ENCODE peak calls at places on chromosomes 12 and 14, in ten cellular contexts. One of them, this sample, is unnamed.

GRCh38 chr14:90617942-90618341 is 198.3 kb downstream of the TTC7B start:
- DNase-seq in A549: no peak
- DNase-seq in CD8-positive, alpha-beta T cell: no peak
- DNase-seq in transverse colon: no peak
- DNase-seq in GM23248: no peak
- DNase-seq in HFF-Myc: no peak
- DNase-seq in lower lobe of right lung: no peak
- DNase-seq in AG10803: no peak
- DNase-seq in HepG2: no peak
- DNase-seq in kidney epithelial cell: no peak
- DNase-seq in this sample: no peak

GRCh38 chr12:50185975-50186663 is 18.9 kb upstream of the CERS5 start:
- DNase-seq in A549: no peak
- DNase-seq in CD8-positive, alpha-beta T cell: no peak
- DNase-seq in transverse colon: no peak
- DNase-seq in GM23248: peak
- DNase-seq in HFF-Myc: no peak
- DNase-seq in lower lobe of right lung: no peak
- DNase-seq in AG10803: peak
- DNase-seq in HepG2: no peak
- DNase-seq in kidney epithelial cell: no peak
- DNase-seq in this sample: no peak

GRCh38 chr12:9244894-9245293 is 36.7 kb upstream of the PZP start:
- DNase-seq in A549: peak
- DNase-seq in CD8-positive, alpha-beta T cell: no peak
- DNase-seq in transverse colon: no peak
- DNase-seq in GM23248: peak
- DNase-seq in HFF-Myc: no peak
- DNase-seq in lower lobe of right lung: no peak
- DNase-seq in AG10803: no peak
- DNase-seq in HepG2: peak
- DNase-seq in kidney epithelial cell: no peak
- DNase-seq in this sample: no peak

GRCh38 chr12:46562625-46563228 is 190.2 kb upstream of the SLC38A2 start:
- DNase-seq in A549: peak
- DNase-seq in CD8-positive, alpha-beta T cell: no peak
- DNase-seq in transverse colon: no peak
- DNase-seq in GM23248: peak
- DNase-seq in HFF-Myc: no peak
- DNase-seq in lower lobe of right lung: no peak
- DNase-seq in AG10803: peak
- DNase-seq in HepG2: peak
- DNase-seq in kidney epithelial cell: peak
- DNase-seq in this sample: peak

GRCh38 chr12:131758016-131758739 is 47.3 kb downstream of the SFSWAP start:
- DNase-seq in A549: no peak
- DNase-seq in CD8-positive, alpha-beta T cell: no peak
- DNase-seq in transverse colon: no peak
- DNase-seq in GM23248: no peak
- DNase-seq in HFF-Myc: no peak
- DNase-seq in lower lobe of right lung: no peak
- DNase-seq in AG10803: no peak
- DNase-seq in HepG2: no peak
- DNase-seq in kidney epithelial cell: no peak
- DNase-seq in this sample: no peak

GRCh38 chr12:109621864-109622485 is 48.4 kb downstream of the MVK start:
- DNase-seq in A549: no peak
- DNase-seq in CD8-positive, alpha-beta T cell: no peak
- DNase-seq in transverse colon: no peak
- DNase-seq in GM23248: no peak
- DNase-seq in HFF-Myc: no peak
- DNase-seq in lower lobe of right lung: no peak
- DNase-seq in AG10803: peak
- DNase-seq in HepG2: no peak
- DNase-seq in kidney epithelial cell: no peak
- DNase-seq in this sample: no peak

GRCh38 chr14:104335176-104335575 is 196.8 kb downstream of the KIF26A start:
- DNase-seq in A549: no peak
- DNase-seq in CD8-positive, alpha-beta T cell: no peak
- DNase-seq in transverse colon: no peak
- DNase-seq in GM23248: no peak
- DNase-seq in HFF-Myc: no peak
- DNase-seq in lower lobe of right lung: no peak
- DNase-seq in AG10803: no peak
- DNase-seq in HepG2: no peak
- DNase-seq in kidney epithelial cell: no peak
- DNase-seq in this sample: no peak

GRCh38 chr12:28899951-28900350 is 249.1 kb upstream of the FAR2 start:
- DNase-seq in A549: no peak
- DNase-seq in CD8-positive, alpha-beta T cell: no peak
- DNase-seq in transverse colon: no peak
- DNase-seq in GM23248: peak
- DNase-seq in HFF-Myc: peak
- DNase-seq in lower lobe of right lung: no peak
- DNase-seq in AG10803: peak
- DNase-seq in HepG2: no peak
- DNase-seq in kidney epithelial cell: peak
- DNase-seq in this sample: peak

GRCh38 chr14:50762001-50762930 is 68.7 kb downstream of the NIN start:
- DNase-seq in A549: no peak
- DNase-seq in CD8-positive, alpha-beta T cell: no peak
- DNase-seq in transverse colon: no peak
- DNase-seq in GM23248: peak
- DNase-seq in HFF-Myc: peak
- DNase-seq in lower lobe of right lung: no peak
- DNase-seq in AG10803: peak
- DNase-seq in HepG2: no peak
- DNase-seq in kidney epithelial cell: no peak
- DNase-seq in this sample: peak

GRCh38 chr14:69427596-69427995 is 29.1 kb downstream of the SLC39A9 start:
- DNase-seq in A549: no peak
- DNase-seq in CD8-positive, alpha-beta T cell: no peak
- DNase-seq in transverse colon: no peak
- DNase-seq in GM23248: no peak
- DNase-seq in HFF-Myc: no peak
- DNase-seq in lower lobe of right lung: no peak
- DNase-seq in AG10803: no peak
- DNase-seq in HepG2: no peak
- DNase-seq in kidney epithelial cell: no peak
- DNase-seq in this sample: no peak

GRCh38 chr12:84954415-84954814 is 41.8 kb upstream of the SLC6A15 start:
- DNase-seq in A549: no peak
- DNase-seq in CD8-positive, alpha-beta T cell: no peak
- DNase-seq in transverse colon: no peak
- DNase-seq in GM23248: no peak
- DNase-seq in HFF-Myc: no peak
- DNase-seq in lower lobe of right lung: no peak
- DNase-seq in AG10803: no peak
- DNase-seq in HepG2: no peak
- DNase-seq in kidney epithelial cell: no peak
- DNase-seq in this sample: no peak

GRCh38 chr12:86660488-86661171 is 404.4 kb upstream of the MGAT4C start:
- DNase-seq in A549: peak
- DNase-seq in CD8-positive, alpha-beta T cell: no peak
- DNase-seq in transverse colon: no peak
- DNase-seq in GM23248: peak
- DNase-seq in HFF-Myc: peak
- DNase-seq in lower lobe of right lung: no peak
- DNase-seq in AG10803: no peak
- DNase-seq in HepG2: no peak
- DNase-seq in kidney epithelial cell: peak
- DNase-seq in this sample: peak

DNA sequence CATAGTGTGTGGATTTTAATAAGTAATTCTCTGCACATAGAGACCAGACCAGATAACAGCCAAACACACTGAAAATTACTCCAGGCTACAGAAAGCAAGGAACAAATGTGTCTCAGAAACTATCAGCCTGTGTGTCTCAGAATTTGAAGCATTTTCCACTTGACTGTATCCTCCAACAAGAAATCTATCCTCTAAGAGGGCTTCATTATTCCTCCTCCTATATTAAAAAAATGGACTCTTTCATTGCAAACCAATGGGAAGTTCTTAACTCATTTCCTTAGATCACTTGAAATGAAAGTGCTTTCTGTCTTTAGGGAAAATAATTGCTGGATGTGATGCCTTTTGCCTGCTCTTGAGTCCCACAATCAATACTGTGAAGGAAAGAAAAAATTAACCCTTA is 2.3 kb downstream of the ST8SIA1 start:
- DNase-seq in A549: no peak
- DNase-seq in CD8-positive, alpha-beta T cell: no peak
- DNase-seq in transverse colon: no peak
- DNase-seq in GM23248: no peak
- DNase-seq in HFF-Myc: no peak
- DNase-seq in lower lobe of right lung: no peak
- DNase-seq in AG10803: no peak
- DNase-seq in HepG2: no peak
- DNase-seq in kidney epithelial cell: no peak
- DNase-seq in this sample: no peak
- H3K4me3 ChIP-seq in A549: no peak
- H3K4me3 ChIP-seq in CD8-positive, alpha-beta T cell: no peak
- H3K4me3 ChIP-seq in transverse colon: no peak
- H3K4me3 ChIP-seq in GM23248: no peak
- H3K4me3 ChIP-seq in HFF-Myc: no peak
- H3K4me3 ChIP-seq in lower lobe of right lung: peak
- H3K4me3 ChIP-seq in AG10803: no peak
- H3K4me3 ChIP-seq in HepG2: no peak
- H3K4me3 ChIP-seq in kidney epithelial cell: no peak
- H3K4me3 ChIP-seq in this sample: no peak

GRCh38 chr12:6322969-6323339 is 12.5 kb downstream of the PLEKHG6 start:
- DNase-seq in A549: no peak
- DNase-seq in CD8-positive, alpha-beta T cell: no peak
- DNase-seq in transverse colon: no peak
- DNase-seq in GM23248: no peak
- DNase-seq in HFF-Myc: no peak
- DNase-seq in lower lobe of right lung: no peak
- DNase-seq in AG10803: no peak
- DNase-seq in HepG2: no peak
- DNase-seq in kidney epithelial cell: no peak
- DNase-seq in this sample: no peak
- H3K4me3 ChIP-seq in A549: no peak
- H3K4me3 ChIP-seq in CD8-positive, alpha-beta T cell: no peak
- H3K4me3 ChIP-seq in transverse colon: no peak
- H3K4me3 ChIP-seq in GM23248: no peak
- H3K4me3 ChIP-seq in HFF-Myc: no peak
- H3K4me3 ChIP-seq in lower lobe of right lung: no peak
- H3K4me3 ChIP-seq in AG10803: no peak
- H3K4me3 ChIP-seq in HepG2: no peak
- H3K4me3 ChIP-seq in kidney epithelial cell: no peak
- H3K4me3 ChIP-seq in this sample: no peak

GRCh38 chr12:57459750-57460400 is at the start of gene GLI1:
- DNase-seq in A549: peak
- DNase-seq in CD8-positive, alpha-beta T cell: no peak
- DNase-seq in transverse colon: no peak
- DNase-seq in GM23248: peak
- DNase-seq in HFF-Myc: no peak
- DNase-seq in lower lobe of right lung: no peak
- DNase-seq in AG10803: peak
- DNase-seq in HepG2: no peak
- DNase-seq in kidney epithelial cell: no peak
- DNase-seq in this sample: no peak

GRCh38 chr12:57461326-57461903 is 1.8 kb downstream of the GLI1 start:
- DNase-seq in A549: peak
- DNase-seq in CD8-positive, alpha-beta T cell: no peak
- DNase-seq in transverse colon: peak
- DNase-seq in GM23248: peak
- DNase-seq in HFF-Myc: no peak
- DNase-seq in lower lobe of right lung: no peak
- DNase-seq in AG10803: peak
- DNase-seq in HepG2: no peak
- DNase-seq in kidney epithelial cell: no peak
- DNase-seq in this sample: no peak

GRCh38 chr12:57461904-57462306 is 2.3 kb downstream of the GLI1 start:
- DNase-seq in A549: no peak
- DNase-seq in CD8-positive, alpha-beta T cell: no peak
- DNase-seq in transverse colon: no peak
- DNase-seq in GM23248: no peak
- DNase-seq in HFF-Myc: no peak
- DNase-seq in lower lobe of right lung: no peak
- DNase-seq in AG10803: peak
- DNase-seq in HepG2: no peak
- DNase-seq in kidney epithelial cell: no peak
- DNase-seq in this sample: no peak

GRCh38 chr12:57459055-57459749 is 383 bp upstream of the GLI1 start:
- DNase-seq in A549: peak
- DNase-seq in CD8-positive, alpha-beta T cell: peak
- DNase-seq in transverse colon: peak
- DNase-seq in GM23248: peak
- DNase-seq in HFF-Myc: peak
- DNase-seq in lower lobe of right lung: peak
- DNase-seq in AG10803: peak
- DNase-seq in HepG2: peak
- DNase-seq in kidney epithelial cell: peak
- DNase-seq in this sample: peak

DNA sequence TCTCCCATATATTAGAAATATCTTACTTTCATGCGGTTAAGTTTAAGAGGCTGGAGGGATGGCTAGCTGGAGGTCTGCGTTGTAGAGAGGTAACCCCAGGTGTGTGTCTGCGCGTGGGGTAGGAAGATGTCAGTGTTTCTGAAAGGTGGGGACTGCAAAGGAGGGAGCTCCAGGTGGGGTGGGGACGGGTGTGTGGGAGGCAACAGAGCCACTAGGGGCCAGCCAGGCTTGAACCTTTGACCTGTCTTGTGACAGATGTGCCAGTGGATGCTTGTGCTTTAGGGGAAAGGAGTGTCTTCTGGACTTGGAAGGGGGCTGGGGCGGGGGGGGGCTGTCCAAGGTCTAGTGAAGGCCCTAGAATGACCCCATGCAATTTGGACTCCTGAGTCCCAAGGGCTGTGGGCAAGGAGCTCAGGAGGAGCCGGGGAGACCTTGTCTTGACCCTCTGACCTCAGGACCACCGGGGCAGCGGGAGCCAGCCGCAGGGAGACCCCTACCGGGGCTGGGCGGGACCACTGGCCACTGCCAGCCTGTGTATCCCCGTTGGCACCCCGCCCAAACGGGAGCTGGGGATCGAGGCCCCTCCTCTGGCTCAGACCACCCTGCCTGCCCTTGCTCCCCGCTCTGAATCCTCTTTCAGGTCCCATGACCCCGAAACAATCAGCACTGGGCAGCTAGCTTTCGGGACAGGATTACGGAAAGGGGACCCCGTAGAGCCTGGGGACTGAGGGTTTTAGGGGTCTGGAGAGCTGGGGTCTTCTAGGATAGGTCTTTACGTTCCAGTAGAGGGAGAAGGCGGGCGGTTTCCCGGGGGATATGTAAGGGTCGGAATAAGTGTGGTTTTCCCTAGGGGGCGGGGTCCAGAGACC is 1.1 kb downstream of the GLI1 start:
- DNase-seq in A549: peak
- DNase-seq in CD8-positive, alpha-beta T cell: no peak
- DNase-seq in transverse colon: no peak
- DNase-seq in GM23248: no peak
- DNase-seq in HFF-Myc: no peak
- DNase-seq in lower lobe of right lung: no peak
- DNase-seq in AG10803: no peak
- DNase-seq in HepG2: no peak
- DNase-seq in kidney epithelial cell: no peak
- DNase-seq in this sample: no peak
- H3K4me3 ChIP-seq in A549: peak
- H3K4me3 ChIP-seq in CD8-positive, alpha-beta T cell: peak
- H3K4me3 ChIP-seq in transverse colon: peak
- H3K4me3 ChIP-seq in GM23248: peak
- H3K4me3 ChIP-seq in HFF-Myc: peak
- H3K4me3 ChIP-seq in lower lobe of right lung: peak
- H3K4me3 ChIP-seq in AG10803: peak
- H3K4me3 ChIP-seq in HepG2: peak
- H3K4me3 ChIP-seq in kidney epithelial cell: peak
- H3K4me3 ChIP-seq in this sample: peak

GRCh38 chr12:23757541-23757962 is 191.9 kb downstream of the SOX5 start:
- DNase-seq in A549: no peak
- DNase-seq in CD8-positive, alpha-beta T cell: no peak
- DNase-seq in transverse colon: no peak
- DNase-seq in GM23248: no peak
- DNase-seq in HFF-Myc: no peak
- DNase-seq in lower lobe of right lung: no peak
- DNase-seq in AG10803: no peak
- DNase-seq in HepG2: peak
- DNase-seq in kidney epithelial cell: no peak
- DNase-seq in this sample: no peak
- H3K4me3 ChIP-seq in A549: no peak
- H3K4me3 ChIP-seq in CD8-positive, alpha-beta T cell: no peak
- H3K4me3 ChIP-seq in transverse colon: no peak
- H3K4me3 ChIP-seq in GM23248: no peak
- H3K4me3 ChIP-seq in HFF-Myc: no peak
- H3K4me3 ChIP-seq in lower lobe of right lung: no peak
- H3K4me3 ChIP-seq in AG10803: no peak
- H3K4me3 ChIP-seq in HepG2: no peak
- H3K4me3 ChIP-seq in kidney epithelial cell: no peak
- H3K4me3 ChIP-seq in this sample: no peak